ENCODE peak calls at places on chromosomes 6 and 20, in five cellular contexts. Z, S, V, Y and Q are unnamed samples.

GRCh38 chr6:107665386-107665785 is 158.7 kb downstream of the SCML4 start:
- DNase-seq in Z (no peak), S (no peak), V (no peak), Y (no peak), Q (no peak)

GRCh38 chr6:132483779-132484679 is 28.9 kb downstream of the STX7 start:
- DNase-seq in Z (peak; percentile 42), S (peak; percentile 48), V (peak; percentile 44), Y (no peak), Q (peak; percentile 74)

GRCh38 chr6:69732640-69733039 is 64.2 kb downstream of the LMBRD1 start:
- DNase-seq in Z (no peak), S (no peak), V (no peak), Y (no peak), Q (peak; percentile 17)

GRCh38 chr20:34915131-34915530 is 38.7 kb downstream of the ACSS2 start:
- DNase-seq in Z (no peak), S (no peak), V (no peak), Y (no peak), Q (no peak)

GRCh38 chr6:151436814-151437213 is 15.1 kb downstream of the RMND1 start:
- DNase-seq in Z (no peak), S (no peak), V (no peak), Y (no peak), Q (no peak)

GRCh38 chr6:144581807-144582537 is 296.8 kb downstream of the UTRN start:
- DNase-seq in Z (peak; percentile 23), S (peak; percentile 30), V (no peak), Y (no peak), Q (peak; percentile 66)

GRCh38 chr20:34647737-34648136 is 29.2 kb downstream of the PIGU start:
- DNase-seq in Z (no peak), S (no peak), V (no peak), Y (no peak), Q (no peak)

GRCh38 chr20:33299111-33299603 is 16.1 kb downstream of the BPIFB1 start:
- DNase-seq in Z (peak; percentile 90), S (peak; percentile 50), V (peak; percentile 18), Y (peak; percentile 75), Q (peak; percentile 89)

GRCh38 chr6:56399672-56400263 is 152.4 kb upstream of the COL21A1 start:
- DNase-seq in Z (no peak), S (peak; percentile 11), V (no peak), Y (no peak), Q (no peak)

GRCh38 chr6:76615395-76615794 is 542.9 kb upstream of the IMPG1 start:
- DNase-seq in Z (no peak), S (no peak), V (no peak), Y (no peak), Q (no peak)

GRCh38 chr6:142695016-142695415 is 250.0 kb downstream of the HIVEP2 start:
- DNase-seq in Z (no peak), S (no peak), V (peak; percentile 72), Y (no peak), Q (no peak)

GRCh38 chr20:17315491-17316231 is 88.8 kb downstream of the PCSK2 start:
- DNase-seq in Z (no peak), S (no peak), V (no peak), Y (no peak), Q (no peak)

GRCh38 chr6:10180138-10181074 is 234.5 kb downstream of the TFAP2A start:
- DNase-seq in Z (no peak), S (no peak), V (no peak), Y (no peak), Q (no peak)

GRCh38 chr6:49087372-49087771 is 375.7 kb downstream of the MMUT start:
- DNase-seq in Z (no peak), S (no peak), V (peak; percentile 55), Y (no peak), Q (no peak)

GRCh38 chr20:53639647-53640440 is 46.2 kb upstream of the ZNF217 start:
- DNase-seq in Z (no peak), S (no peak), V (no peak), Y (no peak), Q (no peak)

GRCh38 chr6:169384291-169384690 is 130.6 kb upstream of the THBS2 start:
- DNase-seq in Z (no peak), S (no peak), V (no peak), Y (no peak), Q (no peak)

GRCh38 chr6:24972551-24972950 is 36.8 kb upstream of the RIPOR2 start:
- DNase-seq in Z (no peak), S (no peak), V (no peak), Y (no peak), Q (no peak)